ENCODE peak calls at places on chromosome X, in nine cellular contexts. L is CD8-positive, alpha-beta T cell; N is AG10803; E is H7; B is HT-29; V is heart left ventricle; I is NCI-H446; Q is activated CD8-positive, alpha-beta memory T cell treated with anti-CD3 and anti-CD28 coated beads for 24 hours; Y is anterior cingulate cortex. O is an unnamed sample.
A peak's percentile ranks its signal among the peaks of the same experiment; 100 is the strongest.

GRCh38 chrX:119477812-119478232 is 9.6 kb downstream of the SLC25A5 start:
- DNase-seq in L (no peak), N (peak; percentile 73), E (no peak), B (peak; percentile 46), V (no peak), I (no peak), Q (no peak), Y (no peak), O (no peak)

GRCh38 chrX:32137525-32137924 is 1065.7 kb upstream of the FTHL17 start:
- DNase-seq in L (no peak), N (no peak), E (peak; percentile 19), B (peak; percentile 16), V (no peak), I (no peak), Q (no peak), Y (no peak), O (no peak)

GRCh38 chrX:1554469-1555210 is 17.7 kb upstream of the P2RY8 start:
- DNase-seq in L (peak; percentile 86), N (no peak), E (no peak), B (no peak), V (no peak), I (no peak), Q (peak; percentile 66), Y (no peak), O (peak; percentile 88)

GRCh38 chrX:39599339-39599738 is 498.4 kb downstream of the BCOR start:
- DNase-seq in L (no peak), N (no peak), E (no peak), B (no peak), V (no peak), I (no peak), Q (no peak), Y (no peak), O (no peak)

GRCh38 chrX:7159132-7159861 is 11.3 kb upstream of the PUDP start:
- DNase-seq in L (no peak), N (peak; percentile 64), E (no peak), B (no peak), V (no peak), I (no peak), Q (no peak), Y (no peak), O (no peak)

GRCh38 chrX:129980540-129981206 is 1.8 kb upstream of the BCORL1 start:
- DNase-seq in L (no peak), N (no peak), E (peak; percentile 95), B (no peak), V (peak; percentile 67), I (peak; percentile 4), Q (peak; percentile 68), Y (no peak), O (peak; percentile 55)

GRCh38 chrX:152895121-152895520 is 2.7 kb upstream of the ZNF185 start:
- DNase-seq in L (no peak), N (no peak), E (no peak), B (no peak), V (no peak), I (no peak), Q (no peak), Y (no peak), O (no peak)

GRCh38 chrX:16712116-16712824 is at the start of gene CTPS2:
- DNase-seq in L (peak; percentile 62), N (peak; percentile 46), E (peak; percentile 91), B (peak; percentile 54), V (peak; percentile 70), I (peak; percentile 53), Q (peak; percentile 78), Y (peak; percentile 12), O (peak; percentile 38)

GRCh38 chrX:128653524-128653923 is 601.3 kb upstream of the ACTRT1 start:
- DNase-seq in L (no peak), N (no peak), E (no peak), B (no peak), V (no peak), I (no peak), Q (no peak), Y (no peak), O (no peak)

GRCh38 chrX:130136497-130136896 is 26.2 kb upstream of the ELF4 start:
- DNase-seq in L (no peak), N (no peak), E (no peak), B (no peak), V (no peak), I (no peak), Q (no peak), Y (no peak), O (no peak)

GRCh38 chrX:13373807-13374187 is 53.9 kb upstream of the ATXN3L start:
- DNase-seq in L (no peak), N (peak; percentile 90), E (no peak), B (no peak), V (no peak), I (no peak), Q (no peak), Y (no peak), O (no peak)

GRCh38 chrX:124362072-124362471 is 15.7 kb downstream of the SH2D1A start:
- DNase-seq in L (no peak), N (no peak), E (no peak), B (no peak), V (no peak), I (no peak), Q (no peak), Y (no peak), O (no peak)

GRCh38 chrX:105658136-105658535 is 164.2 kb upstream of the NRK start:
- DNase-seq in L (no peak), N (peak; percentile 25), E (no peak), B (no peak), V (no peak), I (no peak), Q (no peak), Y (no peak), O (no peak)

GRCh38 chrX:24148118-24148517 is 1.4 kb upstream of the ZFX start:
- DNase-seq in L (no peak), N (no peak), E (no peak), B (no peak), V (no peak), I (no peak), Q (no peak), Y (no peak), O (no peak)

GRCh38 chrX:40952855-40953254 is 132.4 kb upstream of the USP9X start:
- DNase-seq in L (no peak), N (no peak), E (no peak), B (no peak), V (no peak), I (no peak), Q (no peak), Y (no peak), O (no peak)

GRCh38 chrX:92209936-92210335 is 430.8 kb downstream of the PCDH11X start:
- DNase-seq in L (no peak), N (no peak), E (no peak), B (no peak), V (no peak), I (no peak), Q (no peak), Y (no peak), O (no peak)

GRCh38 chrX:136191171-136191570 is 43.8 kb downstream of the FHL1 start:
- DNase-seq in L (no peak), N (no peak), E (no peak), B (no peak), V (no peak), I (no peak), Q (no peak), Y (no peak), O (no peak)

GRCh38 chrX:15301924-15302323 is 13.5 kb downstream of the ASB11 start:
- DNase-seq in L (no peak), N (peak; percentile 40), E (no peak), B (no peak), V (peak; percentile 60), I (no peak), Q (no peak), Y (no peak), O (no peak)

GRCh38 chrX:69504626-69505612 is 793 bp downstream of the NALF2 start:
- DNase-seq in L (no peak), N (no peak), E (peak; percentile 62), B (no peak), V (no peak), I (no peak), Q (no peak), Y (no peak), O (no peak)

GRCh38 chrX:107571296-107571998 is 56.9 kb upstream of the PRPS1 start:
- DNase-seq in L (no peak), N (peak; percentile 91), E (no peak), B (no peak), V (no peak), I (peak; percentile 47), Q (no peak), Y (peak; percentile 0), O (no peak)

GRCh38 chrX:38804481-38805293 is 3.4 kb downstream of the MID1IP1 start:
- DNase-seq in L (peak; percentile 67), N (no peak), E (peak; percentile 39), B (peak; percentile 20), V (peak; percentile 40), I (peak; percentile 12), Q (peak; percentile 78), Y (peak; percentile 6), O (no peak)

GRCh38 chrX:119757979-119758681 is at the start of gene SOWAHD:
- DNase-seq in L (peak; percentile 54), N (no peak), E (peak; percentile 85), B (peak; percentile 58), V (no peak), I (no peak), Q (no peak), Y (no peak), O (peak; percentile 32)

GRCh38 chrX:29397506-29397905 is 810.3 kb downstream of the IL1RAPL1 start:
- DNase-seq in L (no peak), N (peak; percentile 50), E (peak; percentile 22), B (no peak), V (no peak), I (no peak), Q (no peak), Y (no peak), O (no peak)

GRCh38 chrX:121000589-121000988 is 15.0 kb upstream of the CT47A1 start:
- DNase-seq in L (no peak), N (no peak), E (peak; percentile 23), B (peak; percentile 51), V (no peak), I (no peak), Q (no peak), Y (no peak), O (no peak)

GRCh38 chrX:106862972-106863688 is 40.0 kb downstream of the RIPPLY1 start:
- DNase-seq in L (no peak), N (no peak), E (peak; percentile 43), B (peak; percentile 68), V (no peak), I (peak; percentile 22), Q (peak; percentile 62), Y (no peak), O (peak; percentile 19)